ENCODE peak calls at places on chromosomes 13 and 19, in ten cellular contexts. One of them, this sample, is unnamed.

GRCh38 chr13:113856716-113857065 is 7.2 kb downstream of the GAS6 start:
- DNase-seq in AG04450: no peak
- DNase-seq in NCI-H1048: no peak
- DNase-seq in tibial artery: peak
- DNase-seq in M059J: peak
- DNase-seq in GM10248: no peak
- DNase-seq in NCI-H1092: no peak
- DNase-seq in H9: peak
- DNase-seq in RPMI7951: peak
- DNase-seq in Right ventricle myocardium inferior: no peak
- DNase-seq in this sample: peak

GRCh38 chr13:88704600-88705275 is 1033.6 kb downstream of the SLITRK5 start:
- DNase-seq in AG04450: no peak
- DNase-seq in NCI-H1048: no peak
- DNase-seq in tibial artery: no peak
- DNase-seq in M059J: no peak
- DNase-seq in GM10248: no peak
- DNase-seq in NCI-H1092: no peak
- DNase-seq in H9: no peak
- DNase-seq in RPMI7951: no peak
- DNase-seq in Right ventricle myocardium inferior: no peak
- DNase-seq in this sample: no peak

GRCh38 chr13:109402976-109403375 is 383.4 kb downstream of the IRS2 start:
- DNase-seq in AG04450: no peak
- DNase-seq in NCI-H1048: no peak
- DNase-seq in tibial artery: no peak
- DNase-seq in M059J: no peak
- DNase-seq in GM10248: no peak
- DNase-seq in NCI-H1092: no peak
- DNase-seq in H9: no peak
- DNase-seq in RPMI7951: no peak
- DNase-seq in Right ventricle myocardium inferior: no peak
- DNase-seq in this sample: no peak

GRCh38 chr19:41844601-41845000 is at the start of gene LYPD4:
- DNase-seq in AG04450: no peak
- DNase-seq in NCI-H1048: no peak
- DNase-seq in tibial artery: peak
- DNase-seq in M059J: no peak
- DNase-seq in GM10248: no peak
- DNase-seq in NCI-H1092: no peak
- DNase-seq in H9: peak
- DNase-seq in RPMI7951: no peak
- DNase-seq in Right ventricle myocardium inferior: no peak
- DNase-seq in this sample: peak

GRCh38 chr13:38990693-38991092 is at the start of gene STOML3:
- DNase-seq in AG04450: no peak
- DNase-seq in NCI-H1048: no peak
- DNase-seq in tibial artery: no peak
- DNase-seq in M059J: peak
- DNase-seq in GM10248: no peak
- DNase-seq in NCI-H1092: no peak
- DNase-seq in H9: no peak
- DNase-seq in RPMI7951: no peak
- DNase-seq in Right ventricle myocardium inferior: no peak
- DNase-seq in this sample: no peak

GRCh38 chr19:497476-497860 is 1.2 kb downstream of the MADCAM1 start:
- DNase-seq in AG04450: no peak
- DNase-seq in NCI-H1048: no peak
- DNase-seq in tibial artery: no peak
- DNase-seq in M059J: no peak
- DNase-seq in GM10248: no peak
- DNase-seq in NCI-H1092: no peak
- DNase-seq in H9: no peak
- DNase-seq in RPMI7951: no peak
- DNase-seq in Right ventricle myocardium inferior: no peak
- DNase-seq in this sample: no peak

GRCh38 chr13:28475916-28476725 is 18.8 kb downstream of the FLT1 start:
- DNase-seq in AG04450: peak
- DNase-seq in NCI-H1048: no peak
- DNase-seq in tibial artery: no peak
- DNase-seq in M059J: peak
- DNase-seq in GM10248: no peak
- DNase-seq in NCI-H1092: no peak
- DNase-seq in H9: no peak
- DNase-seq in RPMI7951: peak
- DNase-seq in Right ventricle myocardium inferior: no peak
- DNase-seq in this sample: no peak

GRCh38 chr13:110944121-110944967 is 29.5 kb upstream of the ANKRD10 start:
- DNase-seq in AG04450: peak
- DNase-seq in NCI-H1048: no peak
- DNase-seq in tibial artery: no peak
- DNase-seq in M059J: peak
- DNase-seq in GM10248: peak
- DNase-seq in NCI-H1092: peak
- DNase-seq in H9: peak
- DNase-seq in RPMI7951: peak
- DNase-seq in Right ventricle myocardium inferior: no peak
- DNase-seq in this sample: no peak

GRCh38 chr19:2560369-2560768 is 84.4 kb downstream of the GADD45B start:
- DNase-seq in AG04450: no peak
- DNase-seq in NCI-H1048: no peak
- DNase-seq in tibial artery: peak
- DNase-seq in M059J: no peak
- DNase-seq in GM10248: no peak
- DNase-seq in NCI-H1092: no peak
- DNase-seq in H9: no peak
- DNase-seq in RPMI7951: no peak
- DNase-seq in Right ventricle myocardium inferior: no peak
- DNase-seq in this sample: peak

GRCh38 chr19:43780706-43781525 is at the start of gene KCNN4:
- DNase-seq in AG04450: no peak
- DNase-seq in NCI-H1048: no peak
- DNase-seq in tibial artery: no peak
- DNase-seq in M059J: peak
- DNase-seq in GM10248: peak
- DNase-seq in NCI-H1092: no peak
- DNase-seq in H9: no peak
- DNase-seq in RPMI7951: peak
- DNase-seq in Right ventricle myocardium inferior: no peak
- DNase-seq in this sample: no peak

GRCh38 chr19:30070198-30070969 is 128.3 kb downstream of the URI1 start:
- DNase-seq in AG04450: no peak
- DNase-seq in NCI-H1048: no peak
- DNase-seq in tibial artery: peak
- DNase-seq in M059J: no peak
- DNase-seq in GM10248: no peak
- DNase-seq in NCI-H1092: no peak
- DNase-seq in H9: peak
- DNase-seq in RPMI7951: no peak
- DNase-seq in Right ventricle myocardium inferior: no peak
- DNase-seq in this sample: peak

GRCh38 chr13:97432232-97432916 is 1.6 kb upstream of the RAP2A start:
- DNase-seq in AG04450: no peak
- DNase-seq in NCI-H1048: no peak
- DNase-seq in tibial artery: no peak
- DNase-seq in M059J: peak
- DNase-seq in GM10248: no peak
- DNase-seq in NCI-H1092: no peak
- DNase-seq in H9: no peak
- DNase-seq in RPMI7951: no peak
- DNase-seq in Right ventricle myocardium inferior: no peak
- DNase-seq in this sample: no peak

GRCh38 chr13:114109646-114110045 is 22.8 kb downstream of the RASA3 start:
- DNase-seq in AG04450: no peak
- DNase-seq in NCI-H1048: no peak
- DNase-seq in tibial artery: peak
- DNase-seq in M059J: no peak
- DNase-seq in GM10248: no peak
- DNase-seq in NCI-H1092: peak
- DNase-seq in H9: no peak
- DNase-seq in RPMI7951: peak
- DNase-seq in Right ventricle myocardium inferior: peak
- DNase-seq in this sample: peak

GRCh38 chr13:97339019-97339988 is 94.7 kb upstream of the RAP2A start:
- DNase-seq in AG04450: peak
- DNase-seq in NCI-H1048: no peak
- DNase-seq in tibial artery: peak
- DNase-seq in M059J: peak
- DNase-seq in GM10248: no peak
- DNase-seq in NCI-H1092: no peak
- DNase-seq in H9: no peak
- DNase-seq in RPMI7951: peak
- DNase-seq in Right ventricle myocardium inferior: peak
- DNase-seq in this sample: no peak

GRCh38 chr19:35644987-35645679 is 3.0 kb upstream of the COX6B1 start:
- DNase-seq in AG04450: no peak
- DNase-seq in NCI-H1048: peak
- DNase-seq in tibial artery: peak
- DNase-seq in M059J: peak
- DNase-seq in GM10248: peak
- DNase-seq in NCI-H1092: peak
- DNase-seq in H9: peak
- DNase-seq in RPMI7951: peak
- DNase-seq in Right ventricle myocardium inferior: peak
- DNase-seq in this sample: peak

GRCh38 chr19:11735375-11735774 is 3.4 kb downstream of the ZNF823 start:
- DNase-seq in AG04450: no peak
- DNase-seq in NCI-H1048: no peak
- DNase-seq in tibial artery: no peak
- DNase-seq in M059J: no peak
- DNase-seq in GM10248: no peak
- DNase-seq in NCI-H1092: no peak
- DNase-seq in H9: no peak
- DNase-seq in RPMI7951: no peak
- DNase-seq in Right ventricle myocardium inferior: no peak
- DNase-seq in this sample: no peak

GRCh38 chr19:4065430-4066175 is 1.1 kb downstream of the ZBTB7A start:
- DNase-seq in AG04450: peak
- DNase-seq in NCI-H1048: peak
- DNase-seq in tibial artery: peak
- DNase-seq in M059J: peak
- DNase-seq in GM10248: peak
- DNase-seq in NCI-H1092: peak
- DNase-seq in H9: peak
- DNase-seq in RPMI7951: peak
- DNase-seq in Right ventricle myocardium inferior: peak
- DNase-seq in this sample: peak

GRCh38 chr19:11288349-11288748 is 7.6 kb upstream of the TSPAN16 start:
- DNase-seq in AG04450: peak
- DNase-seq in NCI-H1048: no peak
- DNase-seq in tibial artery: no peak
- DNase-seq in M059J: peak
- DNase-seq in GM10248: no peak
- DNase-seq in NCI-H1092: no peak
- DNase-seq in H9: no peak
- DNase-seq in RPMI7951: no peak
- DNase-seq in Right ventricle myocardium inferior: no peak
- DNase-seq in this sample: no peak

This sample was measured in posterior vena cava.